ENCODE peak calls at places on chromosomes 7 and 10, in ten cellular contexts. One of them, this sample, is unnamed. For H3K4me1, the result is how much of the 10 kb centered on the place peaks cover.

GRCh38 chr7:17948503-17949238 is 8.4 kb upstream of the SNX13 start:
- DNase-seq in CD8-positive, alpha-beta T cell: no peak
- DNase-seq in pancreas: no peak
- DNase-seq in mucosa of descending colon: no peak
- DNase-seq in SK-N-SH: no peak
- DNase-seq in psoas muscle: no peak
- DNase-seq in OCI-LY7: no peak
- DNase-seq in thoracic aorta: no peak
- DNase-seq in body of pancreas: no peak
- DNase-seq in cardiac muscle cell: no peak
- DNase-seq in this sample: no peak

GRCh38 chr10:29862926-29863614 is 196.3 kb downstream of the JCAD start:
- DNase-seq in CD8-positive, alpha-beta T cell: no peak
- DNase-seq in pancreas: no peak
- DNase-seq in mucosa of descending colon: no peak
- DNase-seq in SK-N-SH: no peak
- DNase-seq in psoas muscle: no peak
- DNase-seq in OCI-LY7: no peak
- DNase-seq in thoracic aorta: no peak
- DNase-seq in body of pancreas: no peak
- DNase-seq in cardiac muscle cell: no peak
- DNase-seq in this sample: no peak

GRCh38 chr7:150432915-150433892 is 17.2 kb upstream of the GIMAP8 start:
- DNase-seq in CD8-positive, alpha-beta T cell: no peak
- DNase-seq in pancreas: no peak
- DNase-seq in mucosa of descending colon: no peak
- DNase-seq in SK-N-SH: no peak
- DNase-seq in psoas muscle: no peak
- DNase-seq in OCI-LY7: no peak
- DNase-seq in thoracic aorta: no peak
- DNase-seq in body of pancreas: no peak
- DNase-seq in cardiac muscle cell: no peak
- DNase-seq in this sample: no peak

GRCh38 chr7:68246189-68246633 is 1249.6 kb downstream of the TYW1 start:
- DNase-seq in CD8-positive, alpha-beta T cell: no peak
- DNase-seq in pancreas: no peak
- DNase-seq in mucosa of descending colon: no peak
- DNase-seq in SK-N-SH: no peak
- DNase-seq in psoas muscle: no peak
- DNase-seq in OCI-LY7: no peak
- DNase-seq in thoracic aorta: no peak
- DNase-seq in body of pancreas: no peak
- DNase-seq in cardiac muscle cell: peak
- DNase-seq in this sample: peak

GRCh38 chr7:2350055-2350454 is 4.6 kb upstream of the EIF3B start:
- DNase-seq in CD8-positive, alpha-beta T cell: no peak
- DNase-seq in pancreas: no peak
- DNase-seq in mucosa of descending colon: no peak
- DNase-seq in SK-N-SH: no peak
- DNase-seq in psoas muscle: no peak
- DNase-seq in OCI-LY7: no peak
- DNase-seq in thoracic aorta: no peak
- DNase-seq in body of pancreas: no peak
- DNase-seq in cardiac muscle cell: no peak
- DNase-seq in this sample: no peak

GRCh38 chr7:49866910-49867309 is 93.5 kb downstream of the VWC2 start:
- DNase-seq in CD8-positive, alpha-beta T cell: no peak
- DNase-seq in pancreas: no peak
- DNase-seq in mucosa of descending colon: no peak
- DNase-seq in SK-N-SH: no peak
- DNase-seq in psoas muscle: no peak
- DNase-seq in OCI-LY7: no peak
- DNase-seq in thoracic aorta: no peak
- DNase-seq in body of pancreas: no peak
- DNase-seq in cardiac muscle cell: no peak
- DNase-seq in this sample: peak

GRCh38 chr10:101512741-101513140 is 75.3 kb downstream of the POLL start:
- DNase-seq in CD8-positive, alpha-beta T cell: no peak
- DNase-seq in pancreas: no peak
- DNase-seq in mucosa of descending colon: no peak
- DNase-seq in SK-N-SH: no peak
- DNase-seq in psoas muscle: no peak
- DNase-seq in OCI-LY7: no peak
- DNase-seq in thoracic aorta: no peak
- DNase-seq in body of pancreas: no peak
- DNase-seq in cardiac muscle cell: peak
- DNase-seq in this sample: no peak

GRCh38 chr7:151838861-151839381 is 38.0 kb downstream of the PRKAG2 start:
- DNase-seq in CD8-positive, alpha-beta T cell: peak
- DNase-seq in pancreas: no peak
- DNase-seq in mucosa of descending colon: no peak
- DNase-seq in SK-N-SH: no peak
- DNase-seq in psoas muscle: peak
- DNase-seq in OCI-LY7: peak
- DNase-seq in thoracic aorta: no peak
- DNase-seq in body of pancreas: no peak
- DNase-seq in cardiac muscle cell: no peak
- DNase-seq in this sample: no peak

GRCh38 chr7:1248459-1249131 is 15.9 kb downstream of the UNCX start:
- DNase-seq in CD8-positive, alpha-beta T cell: no peak
- DNase-seq in pancreas: no peak
- DNase-seq in mucosa of descending colon: no peak
- DNase-seq in SK-N-SH: no peak
- DNase-seq in psoas muscle: peak
- DNase-seq in OCI-LY7: no peak
- DNase-seq in thoracic aorta: no peak
- DNase-seq in body of pancreas: no peak
- DNase-seq in cardiac muscle cell: no peak
- DNase-seq in this sample: peak

GRCh38 chr10:10891437-10891836 is 126.2 kb upstream of the CELF2 start:
- DNase-seq in CD8-positive, alpha-beta T cell: no peak
- DNase-seq in pancreas: no peak
- DNase-seq in mucosa of descending colon: no peak
- DNase-seq in SK-N-SH: no peak
- DNase-seq in psoas muscle: peak
- DNase-seq in OCI-LY7: no peak
- DNase-seq in thoracic aorta: no peak
- DNase-seq in body of pancreas: no peak
- DNase-seq in cardiac muscle cell: peak
- DNase-seq in this sample: no peak

GRCh38 chr7:23277359-23277989 is 21.7 kb upstream of the MALSU1 start:
- DNase-seq in CD8-positive, alpha-beta T cell: no peak
- DNase-seq in pancreas: peak
- DNase-seq in mucosa of descending colon: peak
- DNase-seq in SK-N-SH: peak
- DNase-seq in psoas muscle: no peak
- DNase-seq in OCI-LY7: peak
- DNase-seq in thoracic aorta: no peak
- DNase-seq in body of pancreas: peak
- DNase-seq in cardiac muscle cell: peak
- DNase-seq in this sample: peak

GRCh38 chr7:36291387-36292316 is 98.0 kb upstream of the ANLN start:
- DNase-seq in CD8-positive, alpha-beta T cell: peak
- DNase-seq in pancreas: peak
- DNase-seq in mucosa of descending colon: peak
- DNase-seq in SK-N-SH: peak
- DNase-seq in psoas muscle: peak
- DNase-seq in OCI-LY7: peak
- DNase-seq in thoracic aorta: peak
- DNase-seq in body of pancreas: peak
- DNase-seq in cardiac muscle cell: peak
- DNase-seq in this sample: peak

GRCh38 chr10:317926-318325 is 182.7 kb downstream of the ZMYND11 start:
- DNase-seq in CD8-positive, alpha-beta T cell: no peak
- DNase-seq in pancreas: no peak
- DNase-seq in mucosa of descending colon: no peak
- DNase-seq in SK-N-SH: no peak
- DNase-seq in psoas muscle: no peak
- DNase-seq in OCI-LY7: no peak
- DNase-seq in thoracic aorta: no peak
- DNase-seq in body of pancreas: no peak
- DNase-seq in cardiac muscle cell: no peak
- DNase-seq in this sample: no peak

GRCh38 chr10:128047991-128048826 is 78.0 kb downstream of the MKI67 start:
- DNase-seq in CD8-positive, alpha-beta T cell: no peak
- DNase-seq in pancreas: no peak
- DNase-seq in mucosa of descending colon: peak
- DNase-seq in SK-N-SH: no peak
- DNase-seq in psoas muscle: no peak
- DNase-seq in OCI-LY7: peak
- DNase-seq in thoracic aorta: no peak
- DNase-seq in body of pancreas: no peak
- DNase-seq in cardiac muscle cell: peak
- DNase-seq in this sample: no peak

GRCh38 chr10:103799341-103799740 is 56.0 kb downstream of the SH3PXD2A start:
- DNase-seq in CD8-positive, alpha-beta T cell: no peak
- DNase-seq in pancreas: no peak
- DNase-seq in mucosa of descending colon: no peak
- DNase-seq in SK-N-SH: no peak
- DNase-seq in psoas muscle: no peak
- DNase-seq in OCI-LY7: no peak
- DNase-seq in thoracic aorta: no peak
- DNase-seq in body of pancreas: no peak
- DNase-seq in cardiac muscle cell: no peak
- DNase-seq in this sample: no peak

GRCh38 chr7:47422631-47423030 is 159.3 kb downstream of the TNS3 start:
- DNase-seq in CD8-positive, alpha-beta T cell: no peak
- DNase-seq in pancreas: no peak
- DNase-seq in mucosa of descending colon: no peak
- DNase-seq in SK-N-SH: no peak
- DNase-seq in psoas muscle: no peak
- DNase-seq in OCI-LY7: no peak
- DNase-seq in thoracic aorta: no peak
- DNase-seq in body of pancreas: no peak
- DNase-seq in cardiac muscle cell: no peak
- DNase-seq in this sample: no peak

GRCh38 chr10:5788969-5789368 is 24.3 kb downstream of the GDI2 start:
- DNase-seq in CD8-positive, alpha-beta T cell: no peak
- DNase-seq in pancreas: no peak
- DNase-seq in mucosa of descending colon: no peak
- DNase-seq in SK-N-SH: no peak
- DNase-seq in psoas muscle: no peak
- DNase-seq in OCI-LY7: no peak
- DNase-seq in thoracic aorta: no peak
- DNase-seq in body of pancreas: no peak
- DNase-seq in cardiac muscle cell: no peak
- DNase-seq in this sample: no peak

GRCh38 chr10:93062499-93063216 is 2.1 kb downstream of the CYP26C1 start:
- DNase-seq in CD8-positive, alpha-beta T cell: peak
- DNase-seq in pancreas: no peak
- DNase-seq in mucosa of descending colon: peak
- DNase-seq in SK-N-SH: peak
- DNase-seq in psoas muscle: no peak
- DNase-seq in OCI-LY7: no peak
- DNase-seq in thoracic aorta: no peak
- DNase-seq in body of pancreas: no peak
- DNase-seq in cardiac muscle cell: peak
- DNase-seq in this sample: peak

GRCh38 chr7:47371733-47372368 is 210.1 kb downstream of the TNS3 start:
- DNase-seq in CD8-positive, alpha-beta T cell: no peak
- DNase-seq in pancreas: peak
- DNase-seq in mucosa of descending colon: peak
- DNase-seq in SK-N-SH: peak
- DNase-seq in psoas muscle: peak
- DNase-seq in OCI-LY7: no peak
- DNase-seq in thoracic aorta: no peak
- DNase-seq in body of pancreas: peak
- DNase-seq in cardiac muscle cell: peak
- DNase-seq in this sample: peak

GRCh38 chr10:73909716-73910115 is 1.2 kb upstream of the PLAU start:
- DNase-seq in CD8-positive, alpha-beta T cell: no peak
- DNase-seq in pancreas: no peak
- DNase-seq in mucosa of descending colon: no peak
- DNase-seq in SK-N-SH: no peak
- DNase-seq in psoas muscle: no peak
- DNase-seq in OCI-LY7: no peak
- DNase-seq in thoracic aorta: no peak
- DNase-seq in body of pancreas: no peak
- DNase-seq in cardiac muscle cell: no peak
- DNase-seq in this sample: no peak
- H3K4me1 ChIP-seq in CD8-positive, alpha-beta T cell: under half
- H3K4me1 ChIP-seq in pancreas: under half
- H3K4me1 ChIP-seq in mucosa of descending colon: under half
- H3K4me1 ChIP-seq in SK-N-SH: under half
- H3K4me1 ChIP-seq in psoas muscle: under half
- H3K4me1 ChIP-seq in OCI-LY7: under half
- H3K4me1 ChIP-seq in thoracic aorta: under half
- H3K4me1 ChIP-seq in body of pancreas: under half
- H3K4me1 ChIP-seq in cardiac muscle cell: under half
- H3K4me1 ChIP-seq in this sample: half or more

GRCh38 chr7:70596575-70596891 is 535.4 kb upstream of the GALNT17 start:
- DNase-seq in CD8-positive, alpha-beta T cell: no peak
- DNase-seq in pancreas: no peak
- DNase-seq in mucosa of descending colon: no peak
- DNase-seq in SK-N-SH: peak
- DNase-seq in psoas muscle: no peak
- DNase-seq in OCI-LY7: no peak
- DNase-seq in thoracic aorta: no peak
- DNase-seq in body of pancreas: no peak
- DNase-seq in cardiac muscle cell: no peak
- DNase-seq in this sample: no peak
- H3K4me3 ChIP-seq in CD8-positive, alpha-beta T cell: no peak
- H3K4me3 ChIP-seq in pancreas: peak
- H3K4me3 ChIP-seq in mucosa of descending colon: no peak
- H3K4me3 ChIP-seq in SK-N-SH: peak
- H3K4me3 ChIP-seq in psoas muscle: peak
- H3K4me3 ChIP-seq in OCI-LY7: no peak
- H3K4me3 ChIP-seq in thoracic aorta: peak
- H3K4me3 ChIP-seq in body of pancreas: no peak
- H3K4me3 ChIP-seq in cardiac muscle cell: peak
- H3K4me3 ChIP-seq in this sample: peak

DNA sequence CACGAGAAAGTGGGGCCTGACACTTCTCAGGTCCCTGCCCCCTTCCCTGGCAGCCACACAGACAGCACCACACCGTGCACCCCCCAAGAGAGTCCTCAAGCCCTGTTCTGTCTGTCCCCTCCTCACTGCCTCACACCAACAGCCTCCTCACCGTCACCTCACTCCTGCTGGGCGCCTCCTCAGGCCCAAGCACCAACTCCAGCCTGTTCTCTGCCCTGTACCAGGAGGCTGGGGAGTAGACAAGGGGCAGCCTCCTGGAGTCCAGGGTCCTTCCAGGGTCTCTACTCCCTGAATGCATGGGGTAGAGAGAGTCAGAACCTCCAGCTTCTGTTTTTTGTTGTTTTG is 26.9 kb upstream of the ELN start:
- DNase-seq in CD8-positive, alpha-beta T cell: no peak
- DNase-seq in pancreas: no peak
- DNase-seq in mucosa of descending colon: no peak
- DNase-seq in SK-N-SH: no peak
- DNase-seq in psoas muscle: no peak
- DNase-seq in OCI-LY7: no peak
- DNase-seq in thoracic aorta: no peak
- DNase-seq in body of pancreas: no peak
- DNase-seq in cardiac muscle cell: no peak
- DNase-seq in this sample: no peak
- TF ChIP-seq CTCF in CD8-positive, alpha-beta T cell: no peak
- TF ChIP-seq CTCF in pancreas: no peak
- TF ChIP-seq CTCF in mucosa of descending colon: no peak
- TF ChIP-seq CTCF in SK-N-SH: no peak
- TF ChIP-seq CTCF in psoas muscle: no peak
- TF ChIP-seq CTCF in OCI-LY7: no peak
- TF ChIP-seq CTCF in thoracic aorta: no peak
- TF ChIP-seq CTCF in body of pancreas: no peak
- TF ChIP-seq CTCF in cardiac muscle cell: no peak
- TF ChIP-seq CTCF in this sample: no peak

GRCh38 chr7:30139836-30140384 is 5.1 kb downstream of the MTURN start:
- DNase-seq in CD8-positive, alpha-beta T cell: no peak
- DNase-seq in pancreas: no peak
- DNase-seq in mucosa of descending colon: no peak
- DNase-seq in SK-N-SH: no peak
- DNase-seq in psoas muscle: no peak
- DNase-seq in OCI-LY7: no peak
- DNase-seq in thoracic aorta: no peak
- DNase-seq in body of pancreas: no peak
- DNase-seq in cardiac muscle cell: no peak
- DNase-seq in this sample: no peak
- H3K4me1 ChIP-seq in CD8-positive, alpha-beta T cell: under half
- H3K4me1 ChIP-seq in pancreas: under half
- H3K4me1 ChIP-seq in mucosa of descending colon: under half
- H3K4me1 ChIP-seq in SK-N-SH: under half
- H3K4me1 ChIP-seq in psoas muscle: under half
- H3K4me1 ChIP-seq in OCI-LY7: under half
- H3K4me1 ChIP-seq in thoracic aorta: under half
- H3K4me1 ChIP-seq in body of pancreas: under half
- H3K4me1 ChIP-seq in cardiac muscle cell: under half
- H3K4me1 ChIP-seq in this sample: under half